ENCODE peak calls at places on chromosome 3, in four cellular contexts. M is IMR-90, X is H9, P is H1. H is an unnamed sample. For H3K4me1, the result is how much of the 10 kb centered on the place peaks cover.

GRCh38 chr3:132569580-132569979 is 27.5 kb upstream of the ACKR4 start:
- DNase-seq in X (no peak), M (no peak), P (no peak), H (no peak)

GRCh38 chr3:64359735-64360134 is 134.5 kb upstream of the PRICKLE2 start:
- DNase-seq in P (no peak), X (no peak), M (no peak), H (no peak)

GRCh38 chr3:146491303-146491702 is 21.9 kb upstream of the PLSCR2 start:
- DNase-seq in M (peak), P (no peak), X (no peak), H (no peak)

GRCh38 chr3:182937293-182938051 is 42.9 kb downstream of the DCUN1D1 start:
- DNase-seq in M (no peak), P (no peak), X (no peak), H (peak)

GRCh38 chr3:69079269-69080159 is 651 bp downstream of the UBA3 start:
- DNase-seq in P (no peak), M (no peak), X (peak), H (peak)

GRCh38 chr3:134149286-134149685 is 101.4 kb downstream of the RYK start:
- DNase-seq in X (no peak), M (no peak), P (no peak), H (no peak)

GRCh38 chr3:149020196-149020838 is 29.0 kb downstream of the GYG1 start:
- DNase-seq in P (no peak), X (no peak), M (peak), H (no peak)

GRCh38 chr3:90031121-90031520 is 923.7 kb downstream of the EPHA3 start:
- DNase-seq in M (no peak), P (no peak), X (no peak), H (no peak)

GRCh38 chr3:103295974-103296570 is 861.3 kb downstream of the ZPLD1 start:
- DNase-seq in P (no peak), X (no peak), M (peak), H (peak)
- H3K56ac ChIP-seq in P (no peak), X (no peak), M (no peak), H (no peak)

GRCh38 chr3:30666564-30667249 is 60.3 kb downstream of the TGFBR2 start:
- DNase-seq in M (no peak), P (no peak), X (no peak), H (peak)
- H3K4me1 ChIP-seq in M (under half), P (under half), X (under half), H (under half)

DNA sequence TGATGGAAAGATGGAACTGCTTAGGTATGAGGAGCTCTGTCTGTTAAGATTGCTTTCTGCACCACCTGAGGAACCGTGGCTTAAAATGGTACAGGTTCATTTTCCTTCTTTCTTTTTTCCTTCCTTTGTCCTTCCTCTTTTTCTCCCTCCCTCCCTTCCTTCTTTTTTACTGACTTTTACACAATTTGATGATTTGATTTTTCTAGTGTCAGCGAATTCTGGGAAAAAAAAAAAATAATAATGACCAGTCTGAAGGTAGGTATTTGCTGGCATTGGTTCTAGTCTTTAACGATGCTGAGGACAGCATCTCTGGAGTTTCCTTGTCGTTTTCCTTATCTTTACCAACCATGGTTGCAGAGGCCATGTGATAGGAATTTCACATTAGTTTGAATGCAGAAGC is 613.5 kb downstream of the EDEM1 start:
- DNase-seq in X (no peak), M (no peak), P (no peak), H (no peak)
- H3K56ac ChIP-seq in X (no peak), M (no peak), P (no peak), H (no peak)

GRCh38 chr3:49911611-49912010 is 7.9 kb upstream of the MST1R start:
- DNase-seq in X (no peak), M (no peak), P (no peak), H (no peak)
- H3K4me1 ChIP-seq in X (under half), M (under half), P (under half), H (under half)

GRCh38 chr3:126535636-126536035 is 11.7 kb downstream of the CHST13 start:
- DNase-seq in X (no peak), P (no peak), M (no peak), H (no peak)
- H3K56ac ChIP-seq in X (no peak), P (no peak), M (no peak), H (no peak)

GRCh38 chr3:188264231-188265213 is 110.6 kb downstream of the LPP start:
- DNase-seq in P (no peak), M (peak), X (no peak), H (no peak)

GRCh38 chr3:188262488-188262887 is 108.5 kb downstream of the LPP start:
- DNase-seq in M (no peak), X (no peak), P (no peak), H (no peak)

GRCh38 chr3:188261011-188261410 is 107.1 kb downstream of the LPP start:
- DNase-seq in X (no peak), M (no peak), P (no peak), H (no peak)

GRCh38 chr3:188259611-188260010 is 105.7 kb downstream of the LPP start:
- DNase-seq in X (no peak), P (no peak), M (no peak), H (no peak)

GRCh38 chr3:188262913-188263683 is 109.1 kb downstream of the LPP start:
- DNase-seq in X (no peak), P (no peak), M (peak), H (no peak)
- H3K4me1 ChIP-seq in X (under half), P (under half), M (under half), H (under half)

H was measured in mesendoderm.